ENCODE peak calls at places on chromosome 10, in five cellular contexts. L, V, M, Z and A are unnamed samples. For H3K9me3, the result is how much of the 10 kb centered on the place peaks cover.

GRCh38 chr10:126373137-126373536 is 15.1 kb downstream of the ADAM12 start:
- ATAC-seq in Z (no peak), M (no peak), L (no peak), V (no peak), A (no peak)

GRCh38 chr10:33180390-33180789 is 154.1 kb downstream of the NRP1 start:
- ATAC-seq in M (no peak), L (no peak), V (peak), Z (no peak), A (no peak)

GRCh38 chr10:118017850-118018249 is 28.9 kb downstream of the RAB11FIP2 start:
- ATAC-seq in V (no peak), M (no peak), Z (no peak), L (no peak), A (no peak)

GRCh38 chr10:46031648-46032532 is 1.5 kb upstream of the NCOA4 start:
- ATAC-seq in L (no peak), M (no peak), Z (no peak), V (peak), A (no peak)

GRCh38 chr10:4214912-4215311 is 429.9 kb upstream of the KLF6 start:
- ATAC-seq in Z (no peak), M (no peak), V (no peak), L (no peak), A (no peak)

GRCh38 chr10:89184638-89185037 is 22.5 kb downstream of the CH25H start:
- ATAC-seq in V (no peak), L (no peak), Z (no peak), M (no peak), A (no peak)

GRCh38 chr10:102410427-102411073 is 8.0 kb downstream of the PSD start:
- ATAC-seq in V (no peak), Z (no peak), M (no peak), L (no peak), A (no peak)

GRCh38 chr10:19158358-19158757 is 109.8 kb downstream of the MALRD1 start:
- ATAC-seq in V (no peak), Z (no peak), M (no peak), L (no peak), A (no peak)

GRCh38 chr10:14742815-14743214 is 31.9 kb downstream of the FAM107B start:
- ATAC-seq in V (no peak), M (peak), Z (no peak), L (peak), A (no peak)

GRCh38 chr10:91536790-91537189 is 96.1 kb downstream of the PPP1R3C start:
- ATAC-seq in M (peak), L (no peak), V (no peak), Z (no peak), A (no peak)

GRCh38 chr10:52652431-52653220 is 120.0 kb downstream of the MBL2 start:
- ATAC-seq in V (no peak), L (no peak), Z (no peak), M (no peak), A (no peak)

GRCh38 chr10:112631501-112632410 is 184.7 kb downstream of the VTI1A start:
- ATAC-seq in Z (no peak), M (no peak), V (peak), L (no peak), A (no peak)

GRCh38 chr10:104664205-104664604 is 23.1 kb downstream of the SORCS3 start:
- ATAC-seq in L (peak), Z (no peak), M (no peak), V (no peak), A (no peak)

GRCh38 chr10:5043716-5044115 is 40.1 kb upstream of the AKR1C2 start:
- ATAC-seq in V (no peak), L (no peak), Z (no peak), M (peak), A (peak)

GRCh38 chr10:125060486-125060850 is 99.9 kb downstream of the CTBP2 start:
- ATAC-seq in Z (no peak), V (peak), M (no peak), L (no peak), A (no peak)

GRCh38 chr10:47225186-47225927 is 74.6 kb upstream of the GDF10 start:
- ATAC-seq in V (no peak), M (no peak), L (no peak), Z (peak), A (no peak)

GRCh38 chr10:19656420-19657042 is 159.7 kb upstream of the PLXDC2 start:
- ATAC-seq in M (no peak), Z (no peak), L (no peak), V (no peak), A (no peak)

GRCh38 chr10:103663802-103664201 is 170.3 kb downstream of the NEURL1 start:
- ATAC-seq in L (no peak), V (no peak), Z (no peak), M (no peak), A (peak)
- TF ChIP-seq EP300 in L (no peak), V (no peak), Z (no peak), M (no peak), A (no peak)

GRCh38 chr10:49571419-49571818 is 32.5 kb upstream of the ERCC6 start:
- ATAC-seq in M (no peak), L (peak), Z (no peak), V (no peak), A (no peak)

GRCh38 chr10:49568235-49568634 is 29.3 kb upstream of the ERCC6 start:
- ATAC-seq in V (no peak), M (peak), L (peak), Z (no peak), A (peak)

GRCh38 chr10:49569031-49569765 is 30.3 kb upstream of the ERCC6 start:
- ATAC-seq in M (peak), V (no peak), L (no peak), Z (no peak), A (peak)

GRCh38 chr10:49564461-49565009 is 25.6 kb upstream of the ERCC6 start:
- ATAC-seq in M (no peak), Z (no peak), L (no peak), V (no peak), A (no peak)

GRCh38 chr10:49567810-49568209 is 28.9 kb upstream of the ERCC6 start:
- ATAC-seq in L (peak), Z (no peak), M (no peak), V (no peak), A (no peak)
- TF ChIP-seq POLR2AphosphoS5 in L (no peak), Z (no peak), M (no peak), V (no peak), A (no peak)

DNA sequence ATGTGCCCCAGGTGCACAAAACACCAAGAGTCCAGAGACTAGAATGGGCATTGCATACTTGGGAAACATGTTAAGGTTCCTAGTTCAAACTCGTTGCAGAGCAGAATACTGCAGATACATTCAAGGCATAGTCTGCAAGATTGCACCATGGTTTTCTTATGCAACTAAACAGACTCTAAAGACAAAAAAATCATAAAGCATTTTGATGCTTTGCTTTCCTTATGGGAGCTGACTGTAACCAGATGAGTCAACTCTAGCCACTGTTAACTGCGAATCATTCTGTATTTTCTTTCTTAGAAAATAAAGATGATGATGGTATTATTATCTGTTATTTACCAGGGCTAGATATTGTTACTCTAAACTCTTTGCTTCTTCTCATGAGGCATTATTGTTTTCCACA is 19.7 kb downstream of the TRUB1 start:
- ATAC-seq in L (no peak), M (no peak), Z (no peak), V (no peak), A (no peak)
- H3K9me3 ChIP-seq in L (under half), M (under half), Z (under half), V (under half), A (under half)

DNA sequence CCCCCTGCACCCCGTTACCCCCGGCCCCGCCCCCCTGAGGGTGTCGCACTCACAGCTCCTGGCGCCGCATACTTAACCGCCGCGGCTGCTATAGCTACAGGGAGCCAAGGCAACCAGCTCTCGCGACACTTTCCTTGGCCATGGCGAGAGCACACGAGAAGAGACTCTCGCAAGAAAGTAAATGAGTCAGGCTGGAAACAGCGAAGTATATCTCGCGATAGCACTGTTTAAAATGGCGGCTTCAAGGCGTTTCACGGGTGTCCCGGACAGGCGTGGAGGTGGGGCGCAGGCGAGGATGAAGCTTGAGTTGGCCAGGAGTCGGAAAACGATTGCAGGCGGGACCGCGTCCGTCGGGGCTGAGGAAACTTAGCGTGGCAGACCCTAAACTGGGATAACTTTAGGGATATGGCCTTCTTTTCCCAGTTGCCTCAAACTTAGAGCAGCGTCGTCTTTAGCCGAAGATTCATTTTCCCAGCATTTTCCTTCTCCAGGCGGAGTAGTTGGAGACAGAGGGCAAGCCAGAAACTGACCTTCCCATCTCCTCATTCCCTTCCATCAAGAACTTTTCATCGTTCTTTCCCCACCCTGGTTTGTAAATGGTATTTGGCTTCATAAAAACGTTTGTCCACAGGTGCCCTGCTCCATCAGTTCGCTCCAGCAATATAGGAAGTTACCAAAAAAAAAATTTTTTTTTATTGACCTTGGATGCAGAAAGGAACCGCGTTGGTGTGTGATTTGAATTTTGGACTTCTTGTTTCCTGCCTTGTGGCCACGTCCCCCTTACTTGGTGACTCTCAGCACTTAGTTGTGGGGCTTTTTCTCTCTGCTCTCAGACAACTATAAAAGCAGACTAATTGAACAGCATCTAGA is 15.2 kb downstream of the MYOZ1 start:
- ATAC-seq in M (peak), V (peak), Z (peak), L (peak), A (peak)
- TF ChIP-seq EP300 in M (no peak), V (no peak), Z (no peak), L (peak), A (no peak)

GRCh38 chr10:98269435-98269912 is 1.5 kb upstream of the LOXL4 start:
- ATAC-seq in M (peak), L (no peak), V (peak), Z (no peak), A (peak)
- TF ChIP-seq POLR2AphosphoS5 in M (peak), L (no peak), V (no peak), Z (no peak), A (peak)

GRCh38 chr10:109706157-109706556 is 217.2 kb downstream of the XPNPEP1 start:
- ATAC-seq in V (no peak), M (no peak), Z (no peak), L (no peak), A (no peak)
- H3K9me3 ChIP-seq in V (under half), M (under half), Z (under half), L (under half), A (under half)

GRCh38 chr10:58444336-58444735 is 59.1 kb downstream of the TFAM start:
- ATAC-seq in V (no peak), M (no peak), L (no peak), Z (no peak), A (no peak)
- TF ChIP-seq EP300 in V (no peak), M (no peak), L (no peak), Z (no peak), A (no peak)

DNA sequence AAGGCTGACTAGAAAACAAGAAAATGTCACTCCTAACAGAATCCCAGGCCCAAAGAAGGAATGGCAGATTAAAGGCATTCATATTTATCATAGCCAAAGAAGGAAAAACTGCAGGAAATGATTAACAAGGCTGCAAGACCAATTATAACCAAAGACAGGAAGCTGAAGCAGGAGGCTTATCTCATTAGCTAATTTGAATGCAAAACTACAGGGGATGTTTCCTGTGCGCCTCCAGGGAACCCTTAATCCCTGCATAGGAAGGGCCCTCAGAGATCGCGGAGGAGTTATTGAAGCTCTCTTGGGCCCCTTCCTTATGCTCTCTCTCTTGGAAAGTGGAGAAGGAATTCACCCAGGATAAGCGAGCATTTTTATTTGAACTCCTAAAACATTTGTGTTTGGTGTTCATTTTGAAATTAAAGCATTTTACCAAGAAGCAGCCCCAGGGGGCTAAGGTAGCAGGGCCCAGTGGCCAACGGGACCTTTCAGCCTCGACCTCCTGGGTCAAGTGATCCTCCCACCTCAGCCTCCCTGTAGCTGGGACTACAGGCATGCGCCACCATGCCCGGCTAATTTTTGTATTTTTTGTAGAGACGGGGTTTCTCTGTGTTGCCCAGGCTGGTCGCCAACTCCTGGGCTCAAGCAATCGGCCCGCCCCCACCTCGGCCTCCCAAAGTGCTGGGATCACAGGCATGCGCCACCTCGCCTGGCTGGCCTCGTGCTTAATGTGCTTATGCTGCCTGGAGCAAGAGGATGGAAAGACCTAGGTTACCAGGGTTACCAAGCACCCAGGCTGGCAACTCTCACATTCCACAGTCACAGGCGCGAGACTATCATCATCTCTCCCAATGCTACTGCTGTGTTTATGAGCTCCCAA is 24.1 kb upstream of the PROSER2 start:
- ATAC-seq in V (no peak), L (no peak), Z (peak), M (no peak), A (no peak)
- TF ChIP-seq POLR2AphosphoS5 in V (no peak), L (no peak), Z (no peak), M (no peak), A (no peak)

DNA sequence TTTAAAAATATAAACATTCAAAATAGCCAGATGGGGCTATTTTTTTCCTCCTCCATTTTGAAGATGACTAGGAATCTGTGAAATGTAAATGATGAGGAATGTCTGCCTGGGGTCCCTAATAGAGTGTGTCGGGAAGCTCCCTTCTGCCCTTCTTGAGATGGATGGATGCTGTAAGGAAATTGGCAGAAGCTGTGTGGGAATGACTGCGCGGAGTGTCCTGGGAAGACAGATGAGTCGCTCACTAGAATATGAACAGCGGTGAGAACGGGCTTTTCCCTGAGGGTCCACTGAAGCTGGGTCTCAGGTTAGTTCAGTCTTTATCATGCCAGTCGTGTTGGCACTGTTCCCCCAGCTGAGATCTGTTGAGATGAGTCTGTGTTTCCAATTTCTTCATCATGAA is 75.1 kb upstream of the PLPP4 start:
- ATAC-seq in M (no peak), L (no peak), Z (no peak), V (no peak), A (no peak)
- H3K9me3 ChIP-seq in M (under half), L (under half), Z (under half), V (under half), A (under half)

GRCh38 chr10:76309744-76310441 is 878.5 kb downstream of the LRMDA start:
- ATAC-seq in Z (no peak), M (no peak), V (no peak), L (no peak), A (no peak)
- TF ChIP-seq EP300 in Z (no peak), M (no peak), V (no peak), L (no peak), A (no peak)